ENCODE peak calls at places on chromosomes 5 and 9, in four cellular contexts. X, L, H and R are unnamed samples.

GRCh38 chr9:70439991-70440706 is 25.7 kb upstream of the KLF9 start:
- DNase-seq in X (no peak), L (no peak), H (no peak), R (no peak)

GRCh38 chr9:15430920-15431844 is 8.5 kb downstream of the SNAPC3 start:
- DNase-seq in X (no peak), L (no peak), H (no peak), R (peak; percentile 12)

GRCh38 chr9:137542486-137542885 is 7.7 kb downstream of the PNPLA7 start:
- DNase-seq in X (no peak), L (no peak), H (no peak), R (no peak)

GRCh38 chr5:75460947-75461346 is 50.5 kb downstream of the CERT1 start:
- DNase-seq in X (no peak), L (no peak), H (no peak), R (no peak)

GRCh38 chr9:135256568-135257354 is 169.3 kb downstream of the OLFM1 start:
- DNase-seq in X (no peak), L (no peak), H (no peak), R (no peak)

GRCh38 chr9:120310035-120310434 is 269.9 kb downstream of the CDK5RAP2 start:
- DNase-seq in X (no peak), L (no peak), H (no peak), R (no peak)

GRCh38 chr9:12740845-12741244 is 34.0 kb upstream of the LURAP1L start:
- DNase-seq in X (no peak), L (no peak), H (no peak), R (no peak)

GRCh38 chr5:6631441-6631840 is 1.4 kb downstream of the NSUN2 start:
- DNase-seq in X (no peak), L (no peak), H (no peak), R (no peak)

GRCh38 chr5:32642276-32643002 is 57.1 kb downstream of the SUB1 start:
- DNase-seq in X (no peak), L (no peak), H (no peak), R (no peak)

GRCh38 chr5:104932431-104932830 is 1369.8 kb upstream of the NUDT12 start:
- DNase-seq in X (no peak), L (no peak), H (no peak), R (no peak)

GRCh38 chr5:14872070-14872989 is 752 bp upstream of the ANKH start:
- DNase-seq in X (peak; percentile 68), L (no peak), H (peak; percentile 64), R (no peak)

GRCh38 chr9:77194423-77194822 is 17.1 kb downstream of the VPS13A start:
- DNase-seq in X (no peak), L (no peak), H (no peak), R (no peak)

GRCh38 chr5:79236364-79236969 is 536 bp downstream of the JMY start:
- DNase-seq in X (no peak), L (no peak), H (peak; percentile 59), R (peak; percentile 57)